ENCODE peak calls at places on chromosomes 13 and 19, in eight cellular contexts. R is psoas muscle, M is cardiac muscle cell, E is heart right ventricle, K is GM23338, W is tibial nerve, P is hepatocyte, U is right cardiac atrium. S is an unnamed sample.

GRCh38 chr19:2391118-2391725 is 31.2 kb downstream of the TMPRSS9 start:
- DNase-seq in P (peak), U (no peak), K (peak), R (no peak), E (peak), W (peak), M (peak), S (no peak)

GRCh38 chr19:35509018-35509652 is 4.3 kb downstream of the DMKN start:
- DNase-seq in U (no peak), R (no peak), M (peak), P (peak), W (no peak), K (peak), E (no peak), S (no peak)

GRCh38 chr19:19822148-19822429 is 539 bp upstream of the ZNF506 start:
- DNase-seq in R (no peak), E (no peak), M (peak), K (no peak), W (no peak), U (no peak), P (no peak), S (peak)

GRCh38 chr13:64078025-64078424 is 2662.4 kb upstream of the PCDH20 start:
- DNase-seq in W (no peak), P (no peak), U (no peak), K (no peak), M (no peak), E (no peak), R (no peak), S (no peak)

GRCh38 chr19:38736036-38736412 is 8.2 kb downstream of the CAPN12 start:
- DNase-seq in E (peak), R (peak), K (peak), W (no peak), M (peak), P (peak), U (peak), S (no peak)

GRCh38 chr13:83546476-83546875 is 335.8 kb downstream of the SLITRK1 start:
- DNase-seq in M (no peak), W (no peak), E (no peak), R (no peak), U (no peak), P (no peak), K (no peak), S (no peak)

GRCh38 chr19:24159707-24160106 is 72.7 kb downstream of the ZNF254 start:
- DNase-seq in K (peak), M (no peak), W (no peak), U (no peak), R (no peak), E (no peak), P (peak), S (no peak)

GRCh38 chr19:33306853-33307792 is 4.8 kb upstream of the CEBPA start:
- DNase-seq in R (peak), K (no peak), P (no peak), M (no peak), E (no peak), W (no peak), U (no peak), S (no peak)

GRCh38 chr19:17944301-17944700 is 11.5 kb downstream of the CCDC124 start:
- DNase-seq in P (no peak), M (no peak), U (no peak), E (no peak), K (no peak), R (no peak), W (no peak), S (no peak)

GRCh38 chr19:17333611-17334413 is 843 bp downstream of the ANO8 start:
- DNase-seq in E (no peak), K (peak), R (no peak), P (peak), U (no peak), M (no peak), W (no peak), S (no peak)

GRCh38 chr13:98738213-98738612 is 14.3 kb downstream of the SLC15A1 start:
- DNase-seq in W (no peak), K (peak), E (no peak), M (no peak), R (no peak), P (no peak), U (no peak), S (no peak)

GRCh38 chr13:48072304-48072703 is 22.6 kb downstream of the MED4 start:
- DNase-seq in E (no peak), R (no peak), W (no peak), K (no peak), P (no peak), U (no peak), M (no peak), S (no peak)

GRCh38 chr19:2474232-2475017 is 1.5 kb upstream of the GADD45B start:
- DNase-seq in W (peak), E (peak), M (peak), K (peak), R (peak), P (peak), U (peak), S (peak)

GRCh38 chr13:24145231-24145630 is 15.3 kb upstream of the SPATA13 start:
- DNase-seq in U (no peak), W (no peak), R (no peak), K (no peak), E (no peak), P (peak), M (no peak), S (no peak)

GRCh38 chr13:79810018-79810417 is 329.1 kb downstream of the NDFIP2 start:
- DNase-seq in P (no peak), E (no peak), U (no peak), K (no peak), W (no peak), R (no peak), M (no peak), S (no peak)

GRCh38 chr13:33676700-33677048 is 141.3 kb upstream of the RFC3 start:
- DNase-seq in R (peak), E (peak), M (peak), W (no peak), U (peak), K (peak), P (peak), S (peak)

GRCh38 chr13:35378939-35379338 is 97.5 kb downstream of the MAB21L1 start:
- DNase-seq in E (no peak), K (no peak), R (no peak), U (no peak), P (no peak), M (no peak), W (no peak), S (no peak)

GRCh38 chr19:13825489-13826475 is 30.5 kb downstream of the ZSWIM4 start:
- DNase-seq in K (peak), M (peak), W (no peak), U (peak), E (no peak), R (no peak), P (peak), S (no peak)

GRCh38 chr19:30360378-30361106 is 11.6 kb upstream of the ZNF536 start:
- DNase-seq in K (peak), P (no peak), U (no peak), E (no peak), R (no peak), W (no peak), M (no peak), S (no peak)

GRCh38 chr19:36401475-36401874 is 17.0 kb downstream of the ZFP82 start:
- DNase-seq in W (no peak), M (no peak), U (no peak), R (no peak), P (no peak), E (no peak), K (no peak), S (no peak)

GRCh38 chr13:52356327-52356726 is 49.6 kb downstream of the THSD1 start:
- DNase-seq in K (no peak), U (no peak), R (no peak), P (no peak), E (no peak), W (no peak), M (no peak), S (no peak)

DNA sequence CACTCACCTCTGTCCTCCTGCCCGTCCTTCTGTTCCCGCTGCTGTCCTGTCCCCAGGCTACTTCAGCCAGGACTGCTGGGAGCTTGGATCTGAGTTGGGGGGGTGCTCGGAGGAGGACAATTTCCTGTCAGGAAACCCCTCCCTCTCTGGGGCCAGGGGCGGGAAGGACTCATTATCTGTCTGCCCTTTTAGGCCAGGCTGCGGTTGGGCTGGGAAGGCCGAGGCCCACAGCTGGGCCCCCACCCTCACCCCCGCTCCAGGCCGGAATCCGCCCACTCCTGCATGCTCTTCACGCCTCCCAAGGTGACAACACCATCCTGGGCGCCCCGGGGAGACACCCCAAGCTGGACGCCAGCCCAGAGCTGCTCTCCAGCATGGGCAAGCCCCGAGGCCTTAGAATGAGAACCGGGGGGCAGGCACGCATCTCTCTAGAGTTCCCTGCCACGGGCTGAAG is at the start of gene EXOC3L2:
- DNase-seq in P (no peak), E (peak), K (no peak), U (peak), W (no peak), R (no peak), M (no peak), S (no peak)
- H3K27ac ChIP-seq in P (no peak), E (peak), K (no peak), U (peak), W (no peak), R (no peak), M (no peak), S (no peak)

GRCh38 chr19:49845433-49845832 is 5.5 kb upstream of the PTOV1 start:
- DNase-seq in E (no peak), R (no peak), U (no peak), P (no peak), W (no peak), M (no peak), K (no peak), S (no peak)

GRCh38 chr19:49846408-49846807 is 4.6 kb upstream of the PTOV1 start:
- DNase-seq in E (no peak), R (no peak), W (no peak), M (no peak), K (no peak), U (no peak), P (no peak), S (no peak)

GRCh38 chr19:49840736-49841249 is 10.2 kb upstream of the PTOV1 start:
- DNase-seq in M (peak), W (no peak), K (peak), R (no peak), U (no peak), E (no peak), P (no peak), S (no peak)

GRCh38 chr19:49843265-49843664 is 7.7 kb upstream of the PTOV1 start:
- DNase-seq in W (no peak), U (no peak), E (no peak), R (no peak), P (no peak), K (no peak), M (no peak), S (no peak)

DNA sequence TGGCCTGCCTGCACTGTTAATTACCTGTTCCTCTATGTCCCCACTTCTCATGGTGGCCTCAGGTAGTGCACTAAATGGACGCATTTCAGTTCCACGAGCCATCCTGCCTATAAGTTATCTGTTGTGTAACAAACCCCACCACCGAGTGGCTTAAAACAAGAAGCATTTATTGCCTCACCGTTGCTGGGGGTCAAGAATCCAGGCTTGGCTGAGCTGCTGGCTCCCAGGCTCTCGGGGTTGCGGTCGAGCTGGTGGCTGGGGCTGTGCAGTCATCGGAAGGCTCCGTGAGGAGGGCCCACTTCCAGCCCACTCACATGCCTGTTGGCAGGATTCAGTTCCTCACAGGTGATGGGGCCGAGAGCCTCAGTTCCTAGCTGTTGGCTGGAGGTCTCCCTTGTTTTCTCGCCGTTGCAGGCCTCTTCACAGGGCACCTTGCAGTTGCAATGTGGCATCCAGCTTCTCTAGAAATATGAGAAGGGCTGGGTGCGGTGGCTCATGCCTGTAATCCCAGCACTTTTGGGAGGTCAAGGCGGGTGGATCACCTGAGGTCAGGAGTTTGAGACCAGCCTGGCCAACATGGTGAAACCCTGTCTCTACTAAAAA is 6.7 kb upstream of the PTOV1 start:
- DNase-seq in E (no peak), P (no peak), M (no peak), R (peak), W (no peak), K (no peak), U (no peak), S (no peak)
- H3K4me3 ChIP-seq in E (no peak), P (no peak), M (no peak), R (no peak), W (no peak), K (no peak), U (no peak), S (no peak)

DNA sequence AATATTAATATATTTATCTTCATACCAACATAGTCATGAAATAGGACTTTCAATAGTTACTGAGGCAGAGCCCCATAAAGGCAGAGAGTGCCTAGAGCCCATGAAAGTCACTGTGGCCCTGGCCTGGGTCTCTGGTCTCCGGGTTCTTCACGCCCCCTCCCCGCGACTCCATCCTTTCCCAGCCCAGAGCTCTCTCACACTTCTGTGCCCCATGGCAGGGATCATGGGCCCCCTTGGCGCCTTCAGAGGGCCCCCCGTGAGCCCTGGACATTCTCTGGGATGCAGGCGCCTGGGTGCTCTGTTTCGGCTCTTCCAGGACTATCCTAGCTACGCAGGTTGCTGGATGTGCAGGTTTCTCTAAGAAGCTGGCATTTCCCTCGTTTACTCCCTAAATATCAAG is 228.4 kb downstream of the TEX29 start:
- DNase-seq in P (no peak), M (no peak), K (no peak), E (no peak), W (no peak), R (no peak), U (no peak), S (no peak)
- H3K27ac ChIP-seq in P (no peak), M (no peak), K (no peak), E (no peak), W (no peak), R (no peak), U (no peak), S (no peak)

DNA sequence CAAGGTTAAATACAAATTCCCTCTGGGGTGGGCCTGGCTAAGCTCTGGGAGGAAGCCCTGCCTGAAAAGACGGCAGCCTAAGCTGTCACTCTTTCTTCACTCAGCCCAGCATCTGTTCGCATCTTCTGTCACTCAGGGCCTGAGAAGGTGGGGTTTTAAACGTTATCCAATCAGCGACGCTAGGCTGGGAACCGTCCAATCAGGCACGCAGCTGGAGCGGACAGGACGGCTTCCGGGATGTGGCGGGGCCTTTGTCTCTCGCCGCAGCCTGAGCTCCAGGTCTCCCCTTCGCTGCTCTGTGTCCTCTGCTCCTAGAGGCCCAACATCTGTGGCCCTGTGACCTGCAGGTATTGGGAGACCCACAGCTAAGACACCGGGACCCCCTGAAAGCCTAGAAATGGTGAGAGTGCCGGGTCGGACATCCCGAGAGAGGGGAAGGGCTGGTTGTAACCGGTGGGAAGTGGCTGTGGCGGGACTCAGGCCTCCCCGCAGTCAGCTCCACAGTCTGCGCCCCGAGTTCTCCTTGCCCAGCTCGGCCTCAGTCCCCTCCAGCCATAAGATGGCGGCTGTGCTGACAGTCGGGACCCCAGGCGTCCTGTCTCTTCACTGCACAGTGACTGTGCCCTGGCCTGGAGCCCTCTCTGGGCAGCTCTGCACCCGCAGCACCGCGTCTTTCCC is at the start of gene ZNF431:
- DNase-seq in W (peak), U (peak), E (peak), K (peak), M (peak), R (peak), P (peak), S (peak)
- H3K4me3 ChIP-seq in W (peak), U (peak), E (peak), K (peak), M (peak), R (peak), P (peak), S (peak)

GRCh38 chr13:42170029-42170428 is 101.9 kb upstream of the AKAP11 start:
- DNase-seq in U (no peak), K (peak), E (no peak), P (no peak), W (no peak), R (no peak), M (no peak), S (no peak)
- H3K27ac ChIP-seq in U (no peak), K (peak), E (no peak), P (no peak), W (no peak), R (no peak), M (no peak), S (no peak)